ENCODE peak calls at places on chromosomes 16 and 17, in ten cellular contexts. One of them, this sample, is unnamed.

GRCh38 chr17:75109407-75110236 is at the start of gene ARMC7:
- DNase-seq in CD8-positive, alpha-beta T cell: peak
- DNase-seq in CD4-positive, alpha-beta T cell: peak
- DNase-seq in adrenal gland: peak
- DNase-seq in fibroblast of villous mesenchyme: peak
- DNase-seq in progenitor cell of endocrine pancreas: peak
- DNase-seq in mucosa of descending colon: peak
- DNase-seq in heart right ventricle: peak
- DNase-seq in omental fat pad: peak
- DNase-seq in sigmoid colon: peak
- DNase-seq in this sample: peak

GRCh38 chr16:85173981-85174751 is 61.9 kb upstream of the CIBAR2 start:
- DNase-seq in CD8-positive, alpha-beta T cell: no peak
- DNase-seq in CD4-positive, alpha-beta T cell: no peak
- DNase-seq in adrenal gland: peak
- DNase-seq in fibroblast of villous mesenchyme: peak
- DNase-seq in progenitor cell of endocrine pancreas: no peak
- DNase-seq in mucosa of descending colon: peak
- DNase-seq in heart right ventricle: no peak
- DNase-seq in omental fat pad: no peak
- DNase-seq in sigmoid colon: peak
- DNase-seq in this sample: peak

GRCh38 chr16:88503374-88503770 is 50.3 kb downstream of the ZFPM1 start:
- DNase-seq in CD8-positive, alpha-beta T cell: no peak
- DNase-seq in CD4-positive, alpha-beta T cell: no peak
- DNase-seq in adrenal gland: no peak
- DNase-seq in fibroblast of villous mesenchyme: peak
- DNase-seq in progenitor cell of endocrine pancreas: no peak
- DNase-seq in mucosa of descending colon: no peak
- DNase-seq in heart right ventricle: no peak
- DNase-seq in omental fat pad: no peak
- DNase-seq in sigmoid colon: no peak
- DNase-seq in this sample: peak

GRCh38 chr17:61659437-61659836 is 68.4 kb upstream of the NACA2 start:
- DNase-seq in CD8-positive, alpha-beta T cell: no peak
- DNase-seq in CD4-positive, alpha-beta T cell: no peak
- DNase-seq in adrenal gland: no peak
- DNase-seq in fibroblast of villous mesenchyme: no peak
- DNase-seq in progenitor cell of endocrine pancreas: no peak
- DNase-seq in mucosa of descending colon: no peak
- DNase-seq in heart right ventricle: no peak
- DNase-seq in omental fat pad: no peak
- DNase-seq in sigmoid colon: no peak
- DNase-seq in this sample: no peak

GRCh38 chr16:3487521-3488410 is 7.5 kb downstream of the C16orf90 start:
- DNase-seq in CD8-positive, alpha-beta T cell: no peak
- DNase-seq in CD4-positive, alpha-beta T cell: no peak
- DNase-seq in adrenal gland: no peak
- DNase-seq in fibroblast of villous mesenchyme: no peak
- DNase-seq in progenitor cell of endocrine pancreas: no peak
- DNase-seq in mucosa of descending colon: no peak
- DNase-seq in heart right ventricle: no peak
- DNase-seq in omental fat pad: no peak
- DNase-seq in sigmoid colon: no peak
- DNase-seq in this sample: no peak

GRCh38 chr17:83186226-83186625 is 106.8 kb downstream of the METRNL start:
- DNase-seq in CD8-positive, alpha-beta T cell: no peak
- DNase-seq in CD4-positive, alpha-beta T cell: no peak
- DNase-seq in adrenal gland: no peak
- DNase-seq in fibroblast of villous mesenchyme: no peak
- DNase-seq in progenitor cell of endocrine pancreas: no peak
- DNase-seq in mucosa of descending colon: no peak
- DNase-seq in heart right ventricle: no peak
- DNase-seq in omental fat pad: no peak
- DNase-seq in sigmoid colon: peak
- DNase-seq in this sample: no peak

GRCh38 chr16:4586297-4586696 is 28.4 kb downstream of the UBALD1 start:
- DNase-seq in CD8-positive, alpha-beta T cell: no peak
- DNase-seq in CD4-positive, alpha-beta T cell: no peak
- DNase-seq in adrenal gland: no peak
- DNase-seq in fibroblast of villous mesenchyme: no peak
- DNase-seq in progenitor cell of endocrine pancreas: no peak
- DNase-seq in mucosa of descending colon: no peak
- DNase-seq in heart right ventricle: no peak
- DNase-seq in omental fat pad: no peak
- DNase-seq in sigmoid colon: no peak
- DNase-seq in this sample: no peak

GRCh38 chr16:83994087-83994486 is 26.0 kb downstream of the NECAB2 start:
- DNase-seq in CD8-positive, alpha-beta T cell: no peak
- DNase-seq in CD4-positive, alpha-beta T cell: no peak
- DNase-seq in adrenal gland: peak
- DNase-seq in fibroblast of villous mesenchyme: peak
- DNase-seq in progenitor cell of endocrine pancreas: no peak
- DNase-seq in mucosa of descending colon: no peak
- DNase-seq in heart right ventricle: no peak
- DNase-seq in omental fat pad: no peak
- DNase-seq in sigmoid colon: no peak
- DNase-seq in this sample: no peak

GRCh38 chr16:77424841-77425604 is 9.8 kb downstream of the ADAMTS18 start:
- DNase-seq in CD8-positive, alpha-beta T cell: no peak
- DNase-seq in CD4-positive, alpha-beta T cell: no peak
- DNase-seq in adrenal gland: no peak
- DNase-seq in fibroblast of villous mesenchyme: no peak
- DNase-seq in progenitor cell of endocrine pancreas: no peak
- DNase-seq in mucosa of descending colon: no peak
- DNase-seq in heart right ventricle: no peak
- DNase-seq in omental fat pad: no peak
- DNase-seq in sigmoid colon: no peak
- DNase-seq in this sample: no peak

GRCh38 chr17:81906476-81907218 is 4.6 kb downstream of the PCYT2 start:
- DNase-seq in CD8-positive, alpha-beta T cell: no peak
- DNase-seq in CD4-positive, alpha-beta T cell: no peak
- DNase-seq in adrenal gland: no peak
- DNase-seq in fibroblast of villous mesenchyme: no peak
- DNase-seq in progenitor cell of endocrine pancreas: no peak
- DNase-seq in mucosa of descending colon: no peak
- DNase-seq in heart right ventricle: peak
- DNase-seq in omental fat pad: no peak
- DNase-seq in sigmoid colon: no peak
- DNase-seq in this sample: no peak

GRCh38 chr17:68972119-68972704 is 17.0 kb upstream of the ABCA8 start:
- DNase-seq in CD8-positive, alpha-beta T cell: no peak
- DNase-seq in CD4-positive, alpha-beta T cell: no peak
- DNase-seq in adrenal gland: peak
- DNase-seq in fibroblast of villous mesenchyme: peak
- DNase-seq in progenitor cell of endocrine pancreas: no peak
- DNase-seq in mucosa of descending colon: peak
- DNase-seq in heart right ventricle: no peak
- DNase-seq in omental fat pad: no peak
- DNase-seq in sigmoid colon: no peak
- DNase-seq in this sample: peak

GRCh38 chr16:31371619-31372484 is 16.9 kb downstream of the ITGAX start:
- DNase-seq in CD8-positive, alpha-beta T cell: no peak
- DNase-seq in CD4-positive, alpha-beta T cell: no peak
- DNase-seq in adrenal gland: no peak
- DNase-seq in fibroblast of villous mesenchyme: no peak
- DNase-seq in progenitor cell of endocrine pancreas: no peak
- DNase-seq in mucosa of descending colon: no peak
- DNase-seq in heart right ventricle: no peak
- DNase-seq in omental fat pad: no peak
- DNase-seq in sigmoid colon: no peak
- DNase-seq in this sample: no peak

GRCh38 chr17:14840616-14841231 is 424.4 kb downstream of the PMP22 start:
- DNase-seq in CD8-positive, alpha-beta T cell: no peak
- DNase-seq in CD4-positive, alpha-beta T cell: no peak
- DNase-seq in adrenal gland: no peak
- DNase-seq in fibroblast of villous mesenchyme: peak
- DNase-seq in progenitor cell of endocrine pancreas: no peak
- DNase-seq in mucosa of descending colon: no peak
- DNase-seq in heart right ventricle: no peak
- DNase-seq in omental fat pad: no peak
- DNase-seq in sigmoid colon: no peak
- DNase-seq in this sample: no peak

GRCh38 chr17:59534583-59534982 is 30.8 kb upstream of the DHX40 start:
- DNase-seq in CD8-positive, alpha-beta T cell: no peak
- DNase-seq in CD4-positive, alpha-beta T cell: no peak
- DNase-seq in adrenal gland: no peak
- DNase-seq in fibroblast of villous mesenchyme: no peak
- DNase-seq in progenitor cell of endocrine pancreas: no peak
- DNase-seq in mucosa of descending colon: no peak
- DNase-seq in heart right ventricle: no peak
- DNase-seq in omental fat pad: no peak
- DNase-seq in sigmoid colon: no peak
- DNase-seq in this sample: no peak

GRCh38 chr17:9999948-10000695 is 95.1 kb upstream of the RCVRN start:
- DNase-seq in CD8-positive, alpha-beta T cell: no peak
- DNase-seq in CD4-positive, alpha-beta T cell: no peak
- DNase-seq in adrenal gland: no peak
- DNase-seq in fibroblast of villous mesenchyme: no peak
- DNase-seq in progenitor cell of endocrine pancreas: no peak
- DNase-seq in mucosa of descending colon: no peak
- DNase-seq in heart right ventricle: no peak
- DNase-seq in omental fat pad: no peak
- DNase-seq in sigmoid colon: no peak
- DNase-seq in this sample: no peak

GRCh38 chr16:797120-797420 is 3.5 kb downstream of the GNG13 start:
- DNase-seq in CD8-positive, alpha-beta T cell: no peak
- DNase-seq in CD4-positive, alpha-beta T cell: no peak
- DNase-seq in adrenal gland: no peak
- DNase-seq in fibroblast of villous mesenchyme: no peak
- DNase-seq in progenitor cell of endocrine pancreas: no peak
- DNase-seq in mucosa of descending colon: no peak
- DNase-seq in heart right ventricle: no peak
- DNase-seq in omental fat pad: no peak
- DNase-seq in sigmoid colon: no peak
- DNase-seq in this sample: no peak

GRCh38 chr17:16374129-16374528 is 6.8 kb upstream of the UBB start:
- DNase-seq in CD8-positive, alpha-beta T cell: no peak
- DNase-seq in CD4-positive, alpha-beta T cell: no peak
- DNase-seq in adrenal gland: no peak
- DNase-seq in fibroblast of villous mesenchyme: peak
- DNase-seq in progenitor cell of endocrine pancreas: no peak
- DNase-seq in mucosa of descending colon: peak
- DNase-seq in heart right ventricle: no peak
- DNase-seq in omental fat pad: no peak
- DNase-seq in sigmoid colon: peak
- DNase-seq in this sample: peak

GRCh38 chr16:30651124-30652004 is 604 bp downstream of the PRR14 start:
- DNase-seq in CD8-positive, alpha-beta T cell: peak
- DNase-seq in CD4-positive, alpha-beta T cell: peak
- DNase-seq in adrenal gland: peak
- DNase-seq in fibroblast of villous mesenchyme: peak
- DNase-seq in progenitor cell of endocrine pancreas: peak
- DNase-seq in mucosa of descending colon: peak
- DNase-seq in heart right ventricle: peak
- DNase-seq in omental fat pad: peak
- DNase-seq in sigmoid colon: peak
- DNase-seq in this sample: peak

GRCh38 chr16:303760-304505 is 21.0 kb downstream of the PDIA2 start:
- DNase-seq in CD8-positive, alpha-beta T cell: no peak
- DNase-seq in CD4-positive, alpha-beta T cell: no peak
- DNase-seq in adrenal gland: no peak
- DNase-seq in fibroblast of villous mesenchyme: peak
- DNase-seq in progenitor cell of endocrine pancreas: no peak
- DNase-seq in mucosa of descending colon: peak
- DNase-seq in heart right ventricle: no peak
- DNase-seq in omental fat pad: no peak
- DNase-seq in sigmoid colon: no peak
- DNase-seq in this sample: no peak

GRCh38 chr17:43940630-43941029 is 1.6 kb downstream of the PPY start:
- DNase-seq in CD8-positive, alpha-beta T cell: no peak
- DNase-seq in CD4-positive, alpha-beta T cell: no peak
- DNase-seq in adrenal gland: no peak
- DNase-seq in fibroblast of villous mesenchyme: peak
- DNase-seq in progenitor cell of endocrine pancreas: peak
- DNase-seq in mucosa of descending colon: no peak
- DNase-seq in heart right ventricle: no peak
- DNase-seq in omental fat pad: no peak
- DNase-seq in sigmoid colon: no peak
- DNase-seq in this sample: peak
- TF ChIP-seq CTCF in CD8-positive, alpha-beta T cell: no peak
- TF ChIP-seq CTCF in CD4-positive, alpha-beta T cell: no peak
- TF ChIP-seq CTCF in adrenal gland: peak
- TF ChIP-seq CTCF in fibroblast of villous mesenchyme: peak
- TF ChIP-seq CTCF in progenitor cell of endocrine pancreas: peak
- TF ChIP-seq CTCF in mucosa of descending colon: no peak
- TF ChIP-seq CTCF in heart right ventricle: no peak
- TF ChIP-seq CTCF in omental fat pad: no peak
- TF ChIP-seq CTCF in sigmoid colon: no peak
- TF ChIP-seq CTCF in this sample: peak

GRCh38 chr16:8655184-8655717 is 19.2 kb upstream of the ABAT start:
- DNase-seq in CD8-positive, alpha-beta T cell: no peak
- DNase-seq in CD4-positive, alpha-beta T cell: no peak
- DNase-seq in adrenal gland: no peak
- DNase-seq in fibroblast of villous mesenchyme: peak
- DNase-seq in progenitor cell of endocrine pancreas: no peak
- DNase-seq in mucosa of descending colon: peak
- DNase-seq in heart right ventricle: no peak
- DNase-seq in omental fat pad: no peak
- DNase-seq in sigmoid colon: no peak
- DNase-seq in this sample: peak
- TF ChIP-seq CTCF in CD8-positive, alpha-beta T cell: no peak
- TF ChIP-seq CTCF in CD4-positive, alpha-beta T cell: peak
- TF ChIP-seq CTCF in adrenal gland: peak
- TF ChIP-seq CTCF in fibroblast of villous mesenchyme: peak
- TF ChIP-seq CTCF in progenitor cell of endocrine pancreas: peak
- TF ChIP-seq CTCF in mucosa of descending colon: no peak
- TF ChIP-seq CTCF in heart right ventricle: no peak
- TF ChIP-seq CTCF in omental fat pad: no peak
- TF ChIP-seq CTCF in sigmoid colon: no peak
- TF ChIP-seq CTCF in this sample: peak

DNA sequence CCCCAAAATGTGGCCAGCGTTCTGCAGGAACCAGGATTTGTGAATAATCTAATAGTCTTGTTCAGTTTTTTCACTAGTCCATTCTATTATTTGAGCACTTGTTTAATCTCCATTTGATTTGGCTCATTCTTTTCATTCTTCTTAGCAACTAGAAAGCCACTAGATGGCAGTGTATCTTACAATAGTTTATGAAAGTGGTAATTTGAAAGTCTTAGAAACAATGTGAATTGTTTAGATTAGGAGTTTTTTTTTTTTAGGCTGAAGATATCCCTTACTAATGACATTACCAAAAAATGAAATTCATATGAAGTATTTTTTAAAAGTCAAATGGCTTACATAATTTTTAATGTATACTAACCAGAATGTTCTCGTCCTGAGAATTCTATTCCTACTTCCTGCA is 6.7 kb downstream of the ERI2 start:
- DNase-seq in CD8-positive, alpha-beta T cell: no peak
- DNase-seq in CD4-positive, alpha-beta T cell: no peak
- DNase-seq in adrenal gland: no peak
- DNase-seq in fibroblast of villous mesenchyme: peak
- DNase-seq in progenitor cell of endocrine pancreas: no peak
- DNase-seq in mucosa of descending colon: no peak
- DNase-seq in heart right ventricle: no peak
- DNase-seq in omental fat pad: no peak
- DNase-seq in sigmoid colon: no peak
- DNase-seq in this sample: peak
- TF ChIP-seq CTCF in CD8-positive, alpha-beta T cell: peak
- TF ChIP-seq CTCF in CD4-positive, alpha-beta T cell: peak
- TF ChIP-seq CTCF in adrenal gland: peak
- TF ChIP-seq CTCF in fibroblast of villous mesenchyme: peak
- TF ChIP-seq CTCF in progenitor cell of endocrine pancreas: peak
- TF ChIP-seq CTCF in mucosa of descending colon: no peak
- TF ChIP-seq CTCF in heart right ventricle: no peak
- TF ChIP-seq CTCF in omental fat pad: no peak
- TF ChIP-seq CTCF in sigmoid colon: peak
- TF ChIP-seq CTCF in this sample: peak

GRCh38 chr17:72616457-72616856 is 476.0 kb downstream of the SLC39A11 start:
- DNase-seq in CD8-positive, alpha-beta T cell: no peak
- DNase-seq in CD4-positive, alpha-beta T cell: no peak
- DNase-seq in adrenal gland: no peak
- DNase-seq in fibroblast of villous mesenchyme: no peak
- DNase-seq in progenitor cell of endocrine pancreas: no peak
- DNase-seq in mucosa of descending colon: no peak
- DNase-seq in heart right ventricle: no peak
- DNase-seq in omental fat pad: no peak
- DNase-seq in sigmoid colon: no peak
- DNase-seq in this sample: no peak
- TF ChIP-seq CTCF in CD8-positive, alpha-beta T cell: no peak
- TF ChIP-seq CTCF in CD4-positive, alpha-beta T cell: no peak
- TF ChIP-seq CTCF in adrenal gland: no peak
- TF ChIP-seq CTCF in fibroblast of villous mesenchyme: no peak
- TF ChIP-seq CTCF in progenitor cell of endocrine pancreas: no peak
- TF ChIP-seq CTCF in mucosa of descending colon: no peak
- TF ChIP-seq CTCF in heart right ventricle: no peak
- TF ChIP-seq CTCF in omental fat pad: no peak
- TF ChIP-seq CTCF in sigmoid colon: no peak
- TF ChIP-seq CTCF in this sample: no peak